ENCODE peak calls at places on chromosomes 3 and 15, in five cellular contexts. I, T, G, L and A are unnamed samples.

GRCh38 chr3:11924518-11924917 is 77.8 kb upstream of the TAMM41 start:
- DNase-seq in T (no peak), L (no peak), I (no peak), G (no peak), A (no peak)

GRCh38 chr15:98727115-98728040 is 79.0 kb downstream of the IGF1R start:
- DNase-seq in L (peak), T (peak), I (peak), G (peak), A (peak)

GRCh38 chr3:58432905-58433304 is 727 bp downstream of the PDHB start:
- DNase-seq in G (no peak), T (no peak), I (no peak), L (no peak), A (no peak)

GRCh38 chr15:29938701-29939340 is 116.6 kb upstream of the TJP1 start:
- DNase-seq in T (no peak), G (no peak), I (no peak), L (no peak), A (no peak)

GRCh38 chr3:48024401-48024800 is 8.2 kb upstream of the MAP4 start:
- DNase-seq in I (no peak), L (no peak), T (no peak), G (no peak), A (no peak)

GRCh38 chr15:80242132-80242769 is 9.8 kb downstream of the CTXND1 start:
- DNase-seq in L (no peak), I (no peak), G (no peak), T (peak), A (no peak)

GRCh38 chr3:197539651-197540051 is 16.1 kb downstream of the BDH1 start:
- DNase-seq in G (no peak), T (no peak), I (no peak), L (no peak), A (no peak)

GRCh38 chr15:36982441-36982840 is 117.9 kb downstream of the MEIS2 start:
- DNase-seq in T (no peak), L (no peak), G (no peak), I (no peak), A (no peak)

GRCh38 chr15:85031944-85032587 is 50.4 kb downstream of the PDE8A start:
- DNase-seq in I (no peak), L (no peak), T (no peak), G (no peak), A (no peak)

DNA sequence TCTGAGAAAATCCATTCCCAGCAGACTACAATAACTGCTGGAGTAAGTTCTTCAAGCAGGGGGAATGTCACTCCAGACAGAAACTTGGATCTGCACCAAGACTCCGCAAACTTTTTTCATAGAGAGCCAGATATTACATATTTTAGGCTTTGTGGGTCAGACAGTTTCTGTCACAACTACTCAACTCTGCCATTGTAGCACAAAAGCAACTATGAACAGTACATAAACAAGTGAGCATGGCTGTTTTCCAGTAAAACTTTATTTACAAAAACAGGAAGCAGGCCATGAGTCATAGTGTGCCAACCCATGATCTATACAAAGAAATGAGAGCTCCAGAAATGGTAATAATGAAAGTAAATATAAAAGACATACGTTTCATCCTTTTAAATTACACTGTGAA is 223.2 kb upstream of the CGNL1 start:
- DNase-seq in L (no peak), G (no peak), T (no peak), I (no peak), A (no peak)
- TF ChIP-seq EP300 in L (no peak), G (no peak), T (no peak), I (peak), A (no peak)

GRCh38 chr3:186254676-186255665 is 107.1 kb downstream of the DGKG start:
- DNase-seq in L (no peak), G (no peak), T (no peak), I (no peak), A (peak)

GRCh38 chr3:186257866-186258265 is 104.2 kb downstream of the DGKG start:
- DNase-seq in L (no peak), G (no peak), I (no peak), T (no peak), A (no peak)

GRCh38 chr3:186251948-186252619 is 110.0 kb downstream of the DGKG start:
- DNase-seq in G (no peak), I (no peak), T (no peak), L (no peak), A (no peak)

GRCh38 chr3:186258968-186259367 is 103.1 kb downstream of the DGKG start:
- DNase-seq in T (no peak), I (no peak), L (no peak), G (no peak), A (no peak)

DNA sequence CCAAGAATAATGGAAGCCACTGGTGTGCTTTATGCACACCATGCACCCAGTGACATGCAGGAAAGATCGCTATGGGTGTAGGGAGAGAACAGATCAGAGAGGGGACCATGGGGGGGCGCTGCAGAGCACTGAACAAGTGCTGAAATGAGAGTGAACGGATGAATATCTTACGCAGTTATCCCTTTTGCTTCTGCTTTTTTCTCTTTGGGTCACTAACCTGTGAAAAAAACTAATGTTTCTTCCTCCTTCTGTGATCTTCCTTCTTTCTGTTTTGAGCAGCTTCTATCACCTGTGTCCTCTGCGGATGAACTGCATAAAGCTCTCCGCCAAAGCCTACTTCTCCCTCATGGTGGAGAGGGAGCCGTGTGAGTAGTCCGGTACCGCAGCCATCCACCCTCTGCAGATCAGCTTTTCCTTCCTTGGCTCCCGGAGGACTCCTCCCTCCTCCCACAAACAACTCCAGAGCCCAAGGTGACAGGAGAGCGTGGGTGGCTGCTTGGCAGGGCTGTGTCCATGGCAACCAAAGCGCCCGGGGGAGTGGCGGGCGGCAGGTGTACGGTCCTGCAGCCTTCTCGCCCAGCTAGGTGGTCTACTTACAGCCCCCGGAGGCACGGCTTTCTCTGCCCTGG is 106.2 kb downstream of the DGKG start:
- DNase-seq in T (no peak), I (no peak), L (no peak), G (peak), A (peak)
- TF ChIP-seq CTCF in T (peak), I (no peak), L (no peak), G (no peak), A (no peak)

DNA sequence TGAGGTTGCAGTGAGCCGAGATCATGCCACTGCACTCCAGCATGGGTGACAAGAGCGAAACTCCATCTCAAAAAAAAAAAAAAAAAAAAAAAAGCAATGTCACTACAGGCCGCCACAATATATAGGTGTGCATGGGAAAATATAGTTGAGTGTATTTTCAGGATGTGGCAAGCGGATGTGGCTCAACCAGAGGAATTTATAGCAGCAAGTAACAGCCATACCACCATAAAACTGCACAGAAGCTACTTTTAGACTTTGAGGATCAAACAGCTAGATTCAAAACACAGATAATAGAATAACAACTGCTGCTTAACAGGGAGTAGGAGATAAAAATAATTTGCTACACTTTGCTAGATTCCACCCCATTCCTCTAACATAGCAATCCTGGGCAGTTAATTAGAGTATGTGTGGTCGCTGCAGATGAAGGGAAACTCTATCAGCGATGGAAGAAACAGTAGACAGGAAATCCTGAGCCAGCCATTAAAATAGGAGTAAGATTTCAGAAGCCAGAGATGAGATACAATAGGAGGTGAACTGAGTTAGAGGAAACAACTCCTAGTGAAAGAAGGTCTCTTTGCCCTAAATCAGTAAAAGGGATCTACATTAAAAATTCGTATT is 318.7 kb upstream of the STT3B start:
- DNase-seq in L (no peak), G (no peak), I (no peak), T (no peak), A (no peak)
- H3K4me3 ChIP-seq in L (no peak), G (no peak), I (no peak), T (no peak), A (no peak)

DNA sequence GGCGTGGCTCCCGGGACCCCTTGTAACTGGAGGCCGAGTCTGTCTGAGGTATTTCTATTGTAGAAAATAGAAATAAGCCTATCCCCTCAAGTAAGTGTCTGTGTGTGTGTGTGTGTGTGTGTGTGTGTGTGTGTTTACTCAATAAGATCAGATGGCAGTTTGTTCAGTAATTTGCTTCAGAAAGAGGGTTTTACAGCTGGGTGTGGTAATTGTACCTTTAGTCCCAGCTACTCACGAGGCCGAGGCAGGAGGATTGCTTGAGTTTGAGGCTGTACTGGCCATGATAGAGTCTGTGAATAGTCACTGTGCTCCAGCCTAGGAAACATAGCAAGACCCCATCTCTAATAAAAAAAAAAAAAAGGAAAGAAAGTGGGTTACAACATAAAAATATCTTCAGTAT is 8.7 kb downstream of the SPINT1 start:
- DNase-seq in L (no peak), I (no peak), T (no peak), G (no peak), A (no peak)
- TF ChIP-seq EP300 in L (no peak), I (no peak), T (no peak), G (no peak), A (no peak)

GRCh38 chr15:50123861-50124556 is 5.0 kb upstream of the ATP8B4 start:
- DNase-seq in G (no peak), I (no peak), L (no peak), T (no peak), A (no peak)

GRCh38 chr15:50114381-50114780 is 4.7 kb downstream of the ATP8B4 start:
- DNase-seq in G (no peak), L (no peak), I (peak), T (no peak), A (no peak)

GRCh38 chr15:50116477-50116876 is 2.6 kb downstream of the ATP8B4 start:
- DNase-seq in T (peak), L (no peak), I (no peak), G (no peak), A (no peak)

GRCh38 chr15:50117628-50118027 is 1.4 kb downstream of the ATP8B4 start:
- DNase-seq in T (no peak), I (no peak), L (no peak), G (no peak), A (no peak)

GRCh38 chr15:50119063-50119700 is at the start of gene ATP8B4:
- DNase-seq in L (no peak), I (no peak), G (no peak), T (no peak), A (no peak)
- TF ChIP-seq CTCF in L (no peak), I (no peak), G (no peak), T (no peak), A (no peak)

DNA sequence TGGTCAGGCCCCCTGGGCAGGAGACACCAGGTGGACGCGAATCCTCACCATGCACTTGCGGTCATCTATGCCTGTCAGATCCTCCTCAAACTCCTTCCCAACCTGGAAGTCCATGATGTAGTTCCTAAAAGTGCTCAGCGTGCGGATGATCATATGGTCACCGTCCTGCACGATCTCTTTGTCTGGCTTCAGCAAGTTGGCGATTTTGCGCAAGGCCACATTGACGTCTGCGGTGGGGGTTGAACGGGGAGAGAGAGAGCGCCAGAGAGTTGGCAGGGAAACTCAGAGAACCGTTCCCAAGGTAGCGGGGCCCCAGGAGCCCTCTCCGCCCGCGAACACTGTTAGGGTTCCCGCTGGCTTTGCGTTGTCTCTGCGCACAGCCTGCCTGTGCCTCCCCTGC is 809 bp downstream of the RBP1 start:
- DNase-seq in L (peak), G (no peak), I (no peak), T (no peak), A (peak)
- H3K4me3 ChIP-seq in L (peak), G (peak), I (peak), T (peak), A (no peak)

DNA sequence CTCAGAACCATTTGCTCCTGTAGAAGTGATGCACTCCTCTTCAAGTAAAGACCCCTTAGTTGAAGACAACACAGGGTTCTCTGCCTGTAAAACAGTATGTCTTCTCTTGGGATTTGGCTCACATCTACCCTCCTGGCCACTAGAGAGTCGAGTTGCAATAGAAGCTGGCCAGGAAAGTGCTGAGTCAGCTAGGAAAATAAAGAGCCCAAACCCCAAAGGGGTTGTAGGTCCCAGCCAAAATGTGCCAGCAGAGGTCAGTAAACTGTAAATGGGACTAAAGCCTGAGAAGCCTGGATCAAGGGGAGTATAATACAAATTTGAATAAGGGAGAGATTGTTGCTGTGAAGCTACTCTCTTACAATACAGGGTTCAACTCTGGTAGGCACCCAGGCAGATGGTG is 37.2 kb upstream of the THBS1 start:
- DNase-seq in L (no peak), G (no peak), I (no peak), T (peak), A (no peak)
- TF ChIP-seq EP300 in L (no peak), G (no peak), I (no peak), T (no peak), A (no peak)

GRCh38 chr3:143895805-143896204 is 47.5 kb upstream of the SLC9A9 start:
- DNase-seq in I (no peak), L (no peak), G (no peak), T (no peak), A (no peak)
- TF ChIP-seq CTCF in I (no peak), L (no peak), G (no peak), T (no peak), A (no peak)

GRCh38 chr15:93124126-93124525 is 35.1 kb upstream of the RGMA start:
- DNase-seq in T (no peak), L (no peak), I (no peak), G (no peak), A (no peak)
- H3K4me3 ChIP-seq in T (no peak), L (no peak), I (no peak), G (no peak), A (no peak)